ENCODE peak calls at places on chromosomes 12 and 14, in five cellular contexts. K is A549; H is right cardiac atrium; G is CD8-positive, alpha-beta memory T cell; E is GM23248. V is an unnamed sample.

GRCh38 chr12:123139926-123140674 is 10.8 kb downstream of the PITPNM2 start:
- DNase-seq in K (peak; percentile 64), H (no peak), G (no peak), E (peak; percentile 79), V (no peak)

GRCh38 chr12:88623777-88624548 is 43.7 kb upstream of the KITLG start:
- DNase-seq in K (no peak), H (no peak), G (no peak), E (peak; percentile 31), V (no peak)

GRCh38 chr14:43872222-43872621 is 634.9 kb downstream of the FSCB start:
- DNase-seq in K (no peak), H (no peak), G (no peak), E (no peak), V (no peak)

GRCh38 chr14:61508526-61508925 is 186.8 kb upstream of the HIF1A start:
- DNase-seq in K (no peak), H (no peak), G (no peak), E (no peak), V (no peak)

GRCh38 chr14:64658201-64658600 is 46.0 kb upstream of the PLEKHG3 start:
- DNase-seq in K (no peak), H (no peak), G (no peak), E (no peak), V (no peak)

GRCh38 chr12:106138279-106138645 is 492 bp downstream of the NUAK1 start:
- DNase-seq in K (no peak), H (peak; percentile 70), G (no peak), E (peak; percentile 58), V (no peak)

GRCh38 chr12:51591020-51591901 is at the start of gene SCN8A:
- DNase-seq in K (peak; percentile 61), H (peak; percentile 66), G (peak; percentile 41), E (peak; percentile 89), V (peak; percentile 23)

GRCh38 chr12:120361506-120362208 is 7.3 kb downstream of the MSI1 start:
- DNase-seq in K (no peak), H (peak; percentile 90), G (no peak), E (peak; percentile 77), V (peak; percentile 48)

GRCh38 chr12:55935742-55936151 is 4.8 kb downstream of the DGKA start:
- DNase-seq in K (no peak), H (peak; percentile 82), G (no peak), E (no peak), V (peak; percentile 54)

GRCh38 chr12:129201029-129201428 is 347.8 kb downstream of the GLT1D1 start:
- DNase-seq in K (no peak), H (no peak), G (no peak), E (no peak), V (no peak)

GRCh38 chr12:6852651-6853354 is 853 bp downstream of the USP5 start:
- DNase-seq in K (peak; percentile 59), H (peak; percentile 79), G (peak; percentile 38), E (peak; percentile 90), V (no peak)

GRCh38 chr12:74903522-74903921 is 306.1 kb downstream of the KCNC2 start:
- DNase-seq in K (peak; percentile 42), H (no peak), G (no peak), E (no peak), V (no peak)

GRCh38 chr12:31702047-31702446 is 26.8 kb downstream of the AMN1 start:
- DNase-seq in K (peak; percentile 60), H (no peak), G (no peak), E (peak; percentile 25), V (no peak)

GRCh38 chr12:56565510-56566101 is 44.0 kb downstream of the RBMS2 start:
- DNase-seq in K (peak; percentile 73), H (peak; percentile 87), G (no peak), E (peak; percentile 85), V (peak; percentile 82)

GRCh38 chr14:21070083-21070609 is at the start of gene ARHGEF40:
- DNase-seq in K (no peak), H (peak; percentile 92), G (no peak), E (peak; percentile 79), V (peak; percentile 79)

GRCh38 chr12:45615268-45615667 is 114.2 kb upstream of the ARID2 start:
- DNase-seq in K (peak; percentile 47), H (no peak), G (no peak), E (peak; percentile 59), V (no peak)

GRCh38 chr14:70808023-70808401 is 1.3 kb downstream of the MAP3K9 start:
- DNase-seq in K (peak; percentile 71), H (no peak), G (peak; percentile 50), E (no peak), V (no peak)

GRCh38 chr14:36827861-36828260 is 166.2 kb downstream of the PAX9 start:
- DNase-seq in K (no peak), H (no peak), G (no peak), E (no peak), V (no peak)

GRCh38 chr12:31533470-31533869 is 57.5 kb downstream of the DENND5B start:
- DNase-seq in K (no peak), H (no peak), G (no peak), E (no peak), V (no peak)

GRCh38 chr12:13206560-13206897 is 10.0 kb downstream of the EMP1 start:
- DNase-seq in K (no peak), H (no peak), G (no peak), E (no peak), V (no peak)

GRCh38 chr12:65300679-65301349 is 22.3 kb downstream of the MSRB3 start:
- DNase-seq in K (peak; percentile 56), H (no peak), G (no peak), E (peak; percentile 40), V (no peak)

GRCh38 chr14:85159726-85160125 is 370.2 kb upstream of the FLRT2 start:
- DNase-seq in K (no peak), H (no peak), G (no peak), E (no peak), V (no peak)

GRCh38 chr14:22580604-22581003 is 8.4 kb downstream of the DAD1 start:
- DNase-seq in K (no peak), H (no peak), G (no peak), E (no peak), V (no peak)

GRCh38 chr14:22972313-22972930 is 9.9 kb downstream of the AJUBA start:
- DNase-seq in K (no peak), H (no peak), G (no peak), E (no peak), V (no peak)

GRCh38 chr12:43914923-43915468 is 79.1 kb downstream of the TMEM117 start:
- DNase-seq in K (peak; percentile 19), H (no peak), G (no peak), E (peak; percentile 21), V (no peak)

GRCh38 chr12:69105101-69105613 is 134.2 kb upstream of the CPSF6 start:
- DNase-seq in K (no peak), H (no peak), G (no peak), E (no peak), V (no peak)

GRCh38 chr14:70000601-70001000 is 121.4 kb downstream of the SMOC1 start:
- DNase-seq in K (no peak), H (no peak), G (no peak), E (peak; percentile 74), V (no peak)

GRCh38 chr12:93581370-93581769 is 8.9 kb downstream of the SOCS2 start:
- DNase-seq in K (no peak), H (no peak), G (no peak), E (no peak), V (no peak)

GRCh38 chr12:78928200-78929074 is 63.9 kb downstream of the SYT1 start:
- DNase-seq in K (peak; percentile 91), H (no peak), G (no peak), E (peak; percentile 42), V (no peak)

GRCh38 chr12:100857971-100858370 is 63.4 kb downstream of the ANO4 start:
- DNase-seq in K (no peak), H (no peak), G (no peak), E (peak; percentile 58), V (no peak)

GRCh38 chr14:68363841-68364711 is 428.8 kb downstream of the ZFP36L1 start:
- DNase-seq in K (peak; percentile 34), H (peak; percentile 81), G (no peak), E (peak; percentile 31), V (peak; percentile 47)

GRCh38 chr12:3199551-3200031 is 122.4 kb downstream of the TSPAN9 start:
- DNase-seq in K (peak; percentile 25), H (peak; percentile 68), G (no peak), E (peak; percentile 56), V (no peak)

GRCh38 chr12:95169368-95169767 is 47.9 kb downstream of the FGD6 start:
- DNase-seq in K (peak; percentile 89), H (no peak), G (no peak), E (peak; percentile 75), V (no peak)

DNA sequence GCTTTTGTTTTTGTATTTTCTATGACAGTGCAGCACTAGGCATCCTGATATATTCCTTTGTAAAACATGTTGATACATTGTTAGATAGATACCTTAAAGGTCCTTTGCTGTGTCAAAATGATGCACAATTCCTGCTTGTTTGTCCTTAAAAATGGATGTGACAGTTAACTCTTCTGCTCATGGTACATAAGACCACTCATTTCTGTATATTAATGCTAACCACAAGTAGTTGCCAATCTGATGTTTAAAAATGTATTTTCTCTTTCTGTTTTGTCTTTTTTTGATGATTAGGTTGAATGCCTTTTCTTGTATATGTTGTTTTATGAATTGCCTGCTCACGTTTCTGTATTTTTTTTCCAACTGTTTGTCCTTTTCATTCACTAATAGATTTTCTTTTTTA is 35.1 kb downstream of the ATF7IP start:
- DNase-seq in K (no peak), H (no peak), G (no peak), E (no peak), V (no peak)
- H3K9me3 ChIP-seq in K (peaks cover 18% of the 10 kb centered on the region), H (no peaks in the 10 kb centered on the region), G (no peaks in the 10 kb centered on the region), E (no peaks in the 10 kb centered on the region), V (peaks cover 33% of the 10 kb centered on the region)

GRCh38 chr14:77082356-77082755 is 15.7 kb upstream of the CIPC start:
- DNase-seq in K (no peak), H (no peak), G (no peak), E (no peak), V (no peak)

GRCh38 chr14:77074969-77075368 is 23.1 kb upstream of the CIPC start:
- DNase-seq in K (no peak), H (no peak), G (no peak), E (no peak), V (no peak)

GRCh38 chr14:77071938-77072388 is 26.1 kb upstream of the CIPC start:
- DNase-seq in K (no peak), H (no peak), G (no peak), E (peak; percentile 71), V (no peak)

GRCh38 chr14:77076118-77076631 is 21.9 kb upstream of the CIPC start:
- DNase-seq in K (no peak), H (peak; percentile 90), G (no peak), E (no peak), V (peak; percentile 86)

DNA sequence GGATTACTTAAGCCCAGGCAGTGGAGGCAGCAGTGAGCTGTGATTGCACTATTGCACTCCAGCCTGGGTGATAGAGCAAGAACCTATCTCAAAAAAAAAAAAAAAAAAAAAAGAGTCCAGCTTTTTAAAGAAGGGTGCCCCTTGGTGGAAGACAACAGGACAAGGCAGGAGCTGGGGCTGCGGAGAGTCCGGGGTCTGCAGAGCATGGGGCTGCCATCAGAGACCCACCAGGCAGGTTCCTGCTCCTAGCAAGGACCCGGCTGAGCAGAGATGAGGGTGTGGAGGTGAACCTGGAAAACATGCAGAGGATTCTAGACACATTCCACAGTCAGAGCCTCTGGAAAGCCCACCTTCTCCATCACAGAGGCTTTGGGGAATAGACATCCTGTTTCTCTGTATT is 21.0 kb upstream of the CIPC start:
- DNase-seq in K (no peak), H (no peak), G (no peak), E (no peak), V (no peak)
- H3K4me3 ChIP-seq in K (no peak overlapping the region), H (no peak overlapping the region), G (no peak overlapping the region), E (no peak overlapping the region), V (peak overlapping the region; percentile 52)

GRCh38 chr14:101354726-101355125 is 206.6 kb upstream of the DIO3 start:
- DNase-seq in K (no peak), H (no peak), G (no peak), E (no peak), V (no peak)
- H3K9me3 ChIP-seq in K (peaks cover 13% of the 10 kb centered on the region), H (no peaks in the 10 kb centered on the region), G (no peaks in the 10 kb centered on the region), E (no peaks in the 10 kb centered on the region), V (peaks cover 38% of the 10 kb centered on the region)

GRCh38 chr12:108801736-108802665 is 55.4 kb downstream of the SSH1 start:
- DNase-seq in K (no peak), H (peak; percentile 71), G (no peak), E (peak; percentile 89), V (peak; percentile 49)
- H3K4me3 ChIP-seq in K (no peak overlapping the region), H (peak overlapping the region; percentile 15), G (no peak overlapping the region), E (peak overlapping the region; percentile 40), V (peak overlapping the region; percentile 53)

V was measured in left ventricle myocardium inferior.